ENCODE peak calls at places on chromosomes 11 and 22, in seven cellular contexts. Z is globus pallidus; U is naive B cell; E is AG08395; W is EH; D is lung microvascular endothelial cell; S is activated naive CD8-positive, alpha-beta T cell treated with anti-CD3 and anti-CD28 coated beads for 36 hours. B is an unnamed sample.

GRCh38 chr11:66363187-66363601 is 8.4 kb downstream of the SLC29A2 start:
- DNase-seq in Z (no peak), U (no peak), E (no peak), W (no peak), D (no peak), S (no peak), B (no peak)

GRCh38 chr11:66934971-66935779 is 23.0 kb downstream of the PC start:
- DNase-seq in Z (no peak), U (no peak), E (peak), W (peak), D (no peak), S (no peak), B (no peak)

GRCh38 chr22:27879923-27880322 is 39.1 kb downstream of the PITPNB start:
- DNase-seq in Z (peak), U (peak), E (peak), W (peak), D (peak), S (no peak), B (no peak)

GRCh38 chr22:28249402-28249801 is 330.3 kb upstream of the PITPNB start:
- DNase-seq in Z (no peak), U (no peak), E (no peak), W (peak), D (no peak), S (no peak), B (no peak)

GRCh38 chr11:131597875-131598274 is 227.5 kb downstream of the NTM start:
- DNase-seq in Z (no peak), U (no peak), E (no peak), W (no peak), D (no peak), S (no peak), B (no peak)

GRCh38 chr11:69799582-69799981 is 19.6 kb downstream of the FGF3 start:
- DNase-seq in Z (no peak), U (no peak), E (no peak), W (peak), D (peak), S (no peak), B (no peak)

GRCh38 chr11:69212121-69213110 is 56.7 kb downstream of the SMIM38 start:
- DNase-seq in Z (peak), U (no peak), E (no peak), W (peak), D (no peak), S (no peak), B (no peak)

GRCh38 chr11:76610871-76611475 is 59.6 kb downstream of the LRRC32 start:
- DNase-seq in Z (no peak), U (no peak), E (no peak), W (no peak), D (no peak), S (no peak), B (no peak)

GRCh38 chr22:49112661-49113626 is 714.7 kb downstream of the BRD1 start:
- DNase-seq in Z (no peak), U (no peak), E (no peak), W (no peak), D (no peak), S (no peak), B (no peak)

GRCh38 chr11:101441747-101442146 is 142.1 kb downstream of the TRPC6 start:
- DNase-seq in Z (no peak), U (no peak), E (no peak), W (peak), D (no peak), S (no peak), B (no peak)

GRCh38 chr22:47625531-47626427 is 863.3 kb downstream of the TBC1D22A start:
- DNase-seq in Z (no peak), U (no peak), E (no peak), W (no peak), D (no peak), S (no peak), B (no peak)

GRCh38 chr11:86578727-86579405 is 93.5 kb downstream of the ME3 start:
- DNase-seq in Z (no peak), U (no peak), E (no peak), W (no peak), D (no peak), S (no peak), B (no peak)

GRCh38 chr11:23497040-23497439 is 636.8 kb upstream of the CCDC179 start:
- DNase-seq in Z (no peak), U (no peak), E (no peak), W (no peak), D (no peak), S (no peak), B (no peak)

GRCh38 chr22:30414525-30415047 is 11.0 kb upstream of the MTFP1 start:
- DNase-seq in Z (no peak), U (no peak), E (no peak), W (peak), D (peak), S (no peak), B (no peak)

GRCh38 chr11:92376146-92376599 is 151.6 kb downstream of the FAT3 start:
- DNase-seq in Z (no peak), U (no peak), E (no peak), W (peak), D (no peak), S (no peak), B (no peak)

GRCh38 chr11:7973011-7973410 is 7.8 kb upstream of the NLRP10 start:
- DNase-seq in Z (no peak), U (no peak), E (no peak), W (peak), D (no peak), S (no peak), B (no peak)

GRCh38 chr22:34973926-34974325 is 92.0 kb upstream of the ISX start:
- DNase-seq in Z (no peak), U (no peak), E (peak), W (peak), D (no peak), S (no peak), B (no peak)

GRCh38 chr11:9176550-9176949 is 85.2 kb upstream of the SCUBE2 start:
- DNase-seq in Z (no peak), U (no peak), E (no peak), W (peak), D (no peak), S (no peak), B (no peak)

GRCh38 chr11:12170984-12171383 is 60.6 kb downstream of the MICAL2 start:
- DNase-seq in Z (peak), U (no peak), E (peak), W (peak), D (no peak), S (no peak), B (no peak)

GRCh38 chr11:12628322-12628721 is 45.9 kb upstream of the TEAD1 start:
- DNase-seq in Z (no peak), U (no peak), E (no peak), W (no peak), D (no peak), S (no peak), B (no peak)

GRCh38 chr22:46245515-46245914 is 4.6 kb downstream of the CDPF1 start:
- DNase-seq in Z (peak), U (no peak), E (no peak), W (no peak), D (no peak), S (no peak), B (no peak)